ENCODE peak calls at places on chromosomes 16 and 17, in nine cellular contexts. U is mesothelial cell of epicardium, M is AG10803, D is BE2C, Q is osteocyte, R is A549, L is endothelial cell, S is lower leg skin, O is right lobe of liver. Z is an unnamed sample.

GRCh38 chr17:382644-383533 is 30.3 kb upstream of the RPH3AL start:
- DNase-seq in R (peak), S (no peak), L (no peak), U (no peak), O (no peak), Q (no peak), D (peak), M (peak), Z (no peak)

GRCh38 chr16:85086347-85087291 is 25.7 kb downstream of the CIBAR2 start:
- DNase-seq in Q (no peak), R (peak), U (no peak), D (peak), O (peak), L (peak), M (peak), S (peak), Z (peak)

GRCh38 chr17:8153550-8153956 is 1.3 kb upstream of the PER1 start:
- DNase-seq in D (no peak), O (peak), U (no peak), S (peak), L (no peak), Q (no peak), R (peak), M (peak), Z (no peak)

GRCh38 chr17:78557598-78558039 is 19.6 kb downstream of the DNAH17 start:
- DNase-seq in O (no peak), R (peak), U (no peak), Q (no peak), S (no peak), D (no peak), M (peak), L (no peak), Z (no peak)

GRCh38 chr16:1054660-1055556 is 17.6 kb upstream of the SSTR5 start:
- DNase-seq in O (peak), D (peak), Q (no peak), L (peak), S (peak), R (peak), M (peak), U (no peak), Z (peak)

GRCh38 chr16:25411376-25412081 is 153.9 kb upstream of the ZKSCAN2 start:
- DNase-seq in D (no peak), L (no peak), O (peak), Q (no peak), R (no peak), S (no peak), U (no peak), M (no peak), Z (no peak)

GRCh38 chr17:6498798-6499540 is 54.7 kb downstream of the PIMREG start:
- DNase-seq in M (no peak), R (no peak), S (peak), O (no peak), L (no peak), D (no peak), U (no peak), Q (no peak), Z (no peak)

GRCh38 chr17:21193031-21193430 is 20.9 kb downstream of the TMEM11 start:
- DNase-seq in R (no peak), U (no peak), L (no peak), D (no peak), S (no peak), M (no peak), Q (no peak), O (no peak), Z (no peak)

GRCh38 chr17:20922128-20922670 is 120.6 kb downstream of the USP22 start:
- DNase-seq in U (no peak), O (no peak), M (peak), Q (no peak), R (peak), L (no peak), D (no peak), S (no peak), Z (no peak)

GRCh38 chr16:15643453-15644305 is 725 bp upstream of the MARF1 start:
- DNase-seq in O (no peak), U (no peak), M (peak), S (no peak), R (peak), Q (no peak), D (peak), L (no peak), Z (no peak)

GRCh38 chr16:64542152-64542551 is 579.7 kb downstream of the CDH11 start:
- DNase-seq in S (no peak), R (no peak), L (no peak), M (no peak), D (no peak), O (no peak), Q (no peak), U (no peak), Z (no peak)

GRCh38 chr17:61470530-61471136 is 18.4 kb downstream of the TBX4 start:
- DNase-seq in R (no peak), S (no peak), M (no peak), D (no peak), U (peak), L (peak), Q (no peak), O (peak), Z (no peak)

GRCh38 chr17:14688134-14688533 is 387.3 kb downstream of the HS3ST3B1 start:
- DNase-seq in S (no peak), L (no peak), Q (no peak), O (no peak), M (no peak), R (peak), U (no peak), D (no peak), Z (no peak)

GRCh38 chr17:28916302-28916934 is 13.5 kb upstream of the DHRS13 start:
- DNase-seq in O (no peak), S (peak), L (peak), R (peak), D (no peak), U (no peak), Q (no peak), M (peak), Z (peak)

GRCh38 chr16:70657956-70658355 is 11.6 kb downstream of the IL34 start:
- DNase-seq in L (no peak), D (no peak), Q (no peak), S (no peak), U (no peak), M (no peak), R (no peak), O (no peak), Z (no peak)

GRCh38 chr17:40864661-40865380 is 2.2 kb downstream of the KRT12 start:
- DNase-seq in L (no peak), D (no peak), Q (no peak), S (no peak), U (no peak), O (no peak), R (no peak), M (peak), Z (no peak)

GRCh38 chr16:81711609-81712329 is 67.3 kb upstream of the PLCG2 start:
- DNase-seq in R (peak), O (no peak), Q (peak), L (no peak), D (no peak), M (peak), S (no peak), U (no peak), Z (no peak)

GRCh38 chr17:68698761-68699160 is 97.6 kb upstream of the FAM20A start:
- DNase-seq in M (peak), U (no peak), O (no peak), L (no peak), Q (no peak), D (no peak), R (no peak), S (no peak), Z (no peak)

GRCh38 chr16:73122604-73123386 is 74.9 kb upstream of the ZFHX3 start:
- DNase-seq in D (no peak), Q (no peak), U (no peak), L (no peak), S (no peak), R (no peak), M (peak), O (peak), Z (no peak)

GRCh38 chr17:12358477-12358876 is 307.2 kb upstream of the MYOCD start:
- DNase-seq in M (no peak), R (no peak), D (no peak), O (no peak), S (no peak), U (no peak), Q (no peak), L (no peak), Z (no peak)

GRCh38 chr17:66625321-66625767 is 209.6 kb upstream of the CACNG5 start:
- DNase-seq in U (no peak), M (peak), Q (no peak), R (peak), S (no peak), L (no peak), O (no peak), D (no peak), Z (no peak)

GRCh38 chr16:87062569-87063442 is 254.4 kb downstream of the C16orf95 start:
- DNase-seq in Q (peak), U (peak), O (peak), R (peak), S (peak), L (peak), D (peak), M (peak), Z (peak)

GRCh38 chr17:46917041-46917440 is 5.9 kb upstream of the GOSR2 start:
- DNase-seq in L (no peak), U (no peak), O (no peak), Q (no peak), D (no peak), M (no peak), R (no peak), S (no peak), Z (no peak)

GRCh38 chr17:381941-382643 is 29.5 kb upstream of the RPH3AL start:
- DNase-seq in L (no peak), U (no peak), Q (no peak), M (no peak), S (no peak), R (no peak), O (no peak), D (no peak), Z (no peak)

GRCh38 chr17:50498021-50498874 is 10.0 kb upstream of the MYCBPAP start:
- DNase-seq in Q (no peak), U (no peak), D (no peak), S (no peak), O (no peak), L (no peak), R (no peak), M (no peak), Z (no peak)

GRCh38 chr16:67389911-67390815 is 3.1 kb downstream of the TPPP3 start:
- DNase-seq in S (peak), L (no peak), M (no peak), D (no peak), R (no peak), Q (no peak), O (no peak), U (no peak), Z (no peak)

GRCh38 chr16:60989592-60989991 is 1046.6 kb downstream of the CDH8 start:
- DNase-seq in R (no peak), S (no peak), U (no peak), O (no peak), Q (no peak), D (no peak), L (no peak), M (no peak), Z (no peak)

GRCh38 chr16:13997933-13998332 is 73.2 kb upstream of the MRTFB start:
- DNase-seq in O (no peak), R (no peak), L (no peak), U (no peak), M (no peak), Q (no peak), D (no peak), S (peak), Z (no peak)

GRCh38 chr16:88921603-88921995 is 55.1 kb upstream of the PABPN1L start:
- DNase-seq in R (no peak), U (no peak), L (no peak), O (no peak), Q (no peak), M (no peak), D (no peak), S (no peak), Z (no peak)

GRCh38 chr16:27518226-27518625 is 31.5 kb downstream of the GTF3C1 start:
- DNase-seq in O (no peak), M (no peak), U (no peak), D (no peak), R (no peak), Q (no peak), L (no peak), S (no peak), Z (no peak)

GRCh38 chr17:4185656-4186055 is 42.7 kb downstream of the CYB5D2 start:
- DNase-seq in O (peak), Q (no peak), U (no peak), R (no peak), M (no peak), L (no peak), D (no peak), S (no peak), Z (no peak)

GRCh38 chr16:85990861-85991301 is 91.9 kb downstream of the IRF8 start:
- DNase-seq in D (no peak), L (no peak), R (no peak), S (peak), Q (no peak), U (no peak), O (peak), M (no peak), Z (no peak)

GRCh38 chr17:40827746-40828453 is 5.5 kb upstream of the KRT10 start:
- DNase-seq in D (no peak), L (no peak), M (no peak), Q (no peak), S (no peak), R (peak), O (no peak), U (no peak), Z (no peak)

GRCh38 chr16:67486805-67487204 is 3.5 kb upstream of the AGRP start:
- DNase-seq in O (no peak), Q (no peak), R (no peak), S (no peak), M (no peak), D (no peak), L (no peak), U (no peak), Z (no peak)

GRCh38 chr16:24524855-24525652 is 14.3 kb upstream of the RBBP6 start:
- DNase-seq in M (peak), O (peak), U (no peak), S (no peak), R (peak), L (no peak), D (no peak), Q (peak), Z (no peak)

GRCh38 chr16:88387941-88388627 is 5.3 kb downstream of the ZNF469 start:
- DNase-seq in D (no peak), U (no peak), R (peak), L (no peak), O (no peak), Q (peak), M (peak), S (no peak), Z (no peak)

GRCh38 chr17:66373944-66374817 is 71.8 kb downstream of the PRKCA start:
- DNase-seq in O (no peak), M (no peak), Q (no peak), U (no peak), S (no peak), D (peak), L (no peak), R (no peak), Z (no peak)

GRCh38 chr17:42131971-42132370 is 9.4 kb downstream of the HSPB9 start:
- DNase-seq in O (no peak), S (no peak), L (no peak), Q (no peak), R (no peak), M (peak), U (no peak), D (no peak), Z (no peak)

DNA sequence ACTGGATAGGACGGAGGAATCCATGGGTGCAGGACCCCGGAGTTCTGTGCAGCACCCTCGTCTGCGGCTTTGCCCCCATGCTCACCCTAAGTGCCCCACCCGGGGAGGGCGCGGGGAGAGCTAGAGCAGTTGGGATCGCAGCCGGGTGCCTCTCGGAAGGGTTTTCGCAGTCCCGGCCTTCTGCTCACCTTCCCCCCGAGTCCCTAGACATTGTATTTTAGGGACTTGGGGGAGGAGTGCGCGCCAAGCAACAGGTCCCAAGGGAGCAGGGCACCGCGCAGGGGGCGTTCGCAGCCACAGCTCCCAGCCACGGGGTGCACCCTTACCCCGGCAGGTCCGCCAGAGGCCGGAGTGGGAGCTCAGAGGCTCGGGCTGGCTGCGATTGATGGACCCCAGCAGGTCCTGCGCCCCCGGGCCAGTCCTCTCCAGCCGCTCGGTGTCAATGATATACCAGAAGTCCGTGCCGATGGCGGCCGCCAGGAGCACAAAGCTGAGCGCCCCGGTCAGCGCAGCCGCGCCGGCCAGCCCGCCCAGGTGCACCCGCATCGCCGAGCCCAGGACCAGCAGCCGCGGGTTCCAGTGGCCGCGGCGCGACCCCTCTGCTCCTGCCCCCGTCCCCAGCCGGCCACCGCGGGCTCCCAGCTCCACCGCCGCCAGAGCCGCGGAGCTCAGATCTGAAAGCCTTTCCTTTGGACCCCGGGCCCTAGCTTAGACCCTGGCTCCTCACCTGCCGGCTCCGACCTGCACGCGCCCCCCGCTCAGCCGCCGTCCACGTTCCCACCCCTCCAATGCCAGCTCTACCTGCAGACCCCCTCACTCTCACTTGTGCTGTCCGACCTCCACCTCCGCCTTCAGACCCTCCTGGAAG is 784 bp downstream of the TMEM114 start:
- DNase-seq in L (peak), M (no peak), S (no peak), D (no peak), O (no peak), Q (no peak), U (no peak), R (no peak), Z (peak)
- TF ChIP-seq CTCF in L (no peak), M (no peak), S (no peak), D (no peak), O (no peak), Q (no peak), U (no peak), R (no peak), Z (no peak)

GRCh38 chr16:82738699-82739098 is 111.9 kb downstream of the CDH13 start:
- DNase-seq in Q (no peak), S (no peak), L (no peak), D (no peak), O (no peak), M (no peak), U (no peak), R (no peak), Z (no peak)
- TF ChIP-seq CTCF in Q (peak), S (no peak), L (no peak), D (no peak), O (no peak), M (peak), U (no peak), R (no peak), Z (peak)

GRCh38 chr16:75264999-75265910 is 13.8 kb upstream of the BCAR1 start:
- DNase-seq in L (peak), Q (no peak), S (peak), O (peak), D (peak), U (no peak), M (no peak), R (no peak), Z (no peak)
- TF ChIP-seq CTCF in L (no peak), Q (no peak), S (no peak), O (no peak), D (no peak), U (no peak), M (no peak), R (no peak), Z (no peak)

GRCh38 chr17:45107286-45107685 is 25.0 kb downstream of the PLCD3 start:
- DNase-seq in O (no peak), Q (no peak), S (no peak), U (no peak), D (no peak), R (no peak), L (no peak), M (no peak), Z (no peak)

GRCh38 chr17:45110676-45111611 is 21.4 kb downstream of the PLCD3 start:
- DNase-seq in Q (no peak), L (no peak), S (no peak), O (no peak), R (no peak), D (no peak), U (no peak), M (peak), Z (no peak)

GRCh38 chr17:45108051-45108450 is 24.3 kb downstream of the PLCD3 start:
- DNase-seq in Q (no peak), S (no peak), M (no peak), R (no peak), O (no peak), D (no peak), L (no peak), U (no peak), Z (no peak)

GRCh38 chr17:45106582-45106981 is 25.7 kb downstream of the PLCD3 start:
- DNase-seq in D (no peak), S (no peak), R (no peak), O (no peak), L (no peak), U (no peak), M (no peak), Q (no peak), Z (no peak)

GRCh38 chr17:45108595-45109521 is 23.5 kb downstream of the PLCD3 start:
- DNase-seq in D (no peak), Q (no peak), M (no peak), L (no peak), O (peak), U (no peak), S (no peak), R (peak), Z (no peak)
- TF ChIP-seq CTCF in D (peak), Q (no peak), M (peak), L (no peak), O (no peak), U (no peak), S (no peak), R (peak), Z (no peak)

GRCh38 chr17:48907713-48908046 is 527 bp upstream of the UBE2Z start:
- DNase-seq in L (no peak), D (no peak), R (peak), S (no peak), U (no peak), O (no peak), Q (no peak), M (peak), Z (no peak)

GRCh38 chr17:48909796-48910195 is 1.6 kb downstream of the UBE2Z start:
- DNase-seq in L (no peak), O (no peak), Q (no peak), U (no peak), S (no peak), R (no peak), D (no peak), M (no peak), Z (no peak)

GRCh38 chr17:48908853-48909394 is 717 bp downstream of the UBE2Z start:
- DNase-seq in M (peak), S (peak), U (peak), L (peak), Q (peak), R (peak), D (peak), O (peak), Z (peak)

GRCh38 chr17:48910370-48910769 is 2.2 kb downstream of the UBE2Z start:
- DNase-seq in M (no peak), U (no peak), L (no peak), S (no peak), Q (no peak), D (no peak), O (no peak), R (no peak), Z (no peak)

DNA sequence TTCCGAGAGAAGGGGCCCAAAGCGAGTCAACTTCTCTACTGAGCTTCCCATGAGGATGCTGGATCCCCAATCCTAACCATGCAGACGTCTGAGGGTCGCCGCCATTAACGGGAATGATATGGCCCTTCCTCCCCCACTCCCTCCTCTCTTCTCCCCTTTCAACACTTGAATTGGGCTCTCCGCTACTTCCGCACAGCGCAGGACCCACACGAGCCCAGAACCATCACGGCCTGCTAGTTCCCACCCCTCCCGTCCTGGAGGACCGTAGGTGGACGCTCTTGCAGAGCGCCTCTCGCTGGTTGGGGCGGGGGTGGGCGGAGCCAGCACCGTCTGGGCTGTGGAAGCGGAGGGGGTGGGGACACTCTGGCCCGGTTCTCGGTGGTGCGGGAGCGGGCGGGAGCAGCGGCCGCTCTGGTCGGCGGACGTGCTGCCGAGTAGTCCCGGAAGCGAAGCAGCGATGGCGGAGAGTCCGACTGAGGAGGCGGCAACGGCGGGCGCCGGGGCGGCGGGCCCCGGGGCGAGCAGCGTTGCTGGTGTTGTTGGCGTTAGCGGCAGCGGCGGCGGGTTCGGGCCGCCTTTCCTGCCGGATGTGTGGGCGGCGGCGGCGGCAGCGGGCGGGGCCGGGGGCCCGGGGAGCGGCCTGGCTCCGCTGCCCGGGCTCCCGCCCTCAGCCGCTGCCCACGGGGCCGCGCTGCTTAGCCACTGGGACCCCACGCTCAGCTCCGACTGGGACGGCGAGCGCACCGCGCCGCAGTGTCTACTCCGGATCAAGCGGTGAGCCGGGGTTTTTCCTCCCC is at the start of gene UBE2Z:
- DNase-seq in S (peak), L (peak), O (peak), D (peak), Q (peak), R (peak), U (peak), M (peak), Z (peak)
- TF ChIP-seq CTCF in S (peak), L (no peak), O (no peak), D (peak), Q (peak), R (peak), U (no peak), M (peak), Z (peak)

Z was measured in progenitor cell of endocrine pancreas.